ENCODE peak calls at places on chromosomes 1 and 21, in seven cellular contexts. D, O, X, N, Q, K and A are unnamed samples.

GRCh38 chr21:39630191-39630591 is 17.5 kb downstream of the B3GALT5 start:
- DNase-seq in D (no peak), Q (no peak), O (no peak), N (peak; percentile 92), K (no peak), X (no peak), A (peak; percentile 55)

GRCh38 chr21:24045775-24046215 is 1561.5 kb downstream of the MRPL39 start:
- DNase-seq in X (peak; percentile 6), N (peak; percentile 50), O (no peak), D (peak; percentile 69), K (no peak), Q (no peak), A (no peak)

GRCh38 chr1:236568285-236568894 is 35.9 kb downstream of the HEATR1 start:
- DNase-seq in Q (no peak), O (no peak), N (no peak), X (peak; percentile 5), D (no peak), K (no peak), A (no peak)

GRCh38 chr1:2381741-2382620 is 9.4 kb downstream of the MORN1 start:
- DNase-seq in K (peak; percentile 92), D (peak; percentile 89), Q (peak; percentile 67), N (peak; percentile 31), O (peak; percentile 92), X (peak; percentile 80), A (peak; percentile 100)

GRCh38 chr1:165383067-165383466 is 26.6 kb upstream of the LMX1A start:
- DNase-seq in N (peak; percentile 22), Q (no peak), D (peak; percentile 78), K (no peak), X (no peak), O (no peak), A (peak; percentile 82)

GRCh38 chr1:85047472-85048295 is 616 bp downstream of the MCOLN3 start:
- DNase-seq in D (no peak), O (peak; percentile 9), K (peak; percentile 75), Q (no peak), X (no peak), N (peak; percentile 9), A (peak; percentile 69)

GRCh38 chr1:159970932-159971342 is 16.9 kb upstream of the SLAMF9 start:
- DNase-seq in N (no peak), X (no peak), Q (no peak), K (no peak), O (no peak), D (no peak), A (no peak)

GRCh38 chr1:26274801-26275425 is 5.0 kb upstream of the SH3BGRL3 start:
- DNase-seq in N (no peak), Q (no peak), O (no peak), D (peak; percentile 57), X (no peak), K (no peak), A (peak; percentile 80)

GRCh38 chr1:233172201-233172600 is 123.3 kb downstream of the PCNX2 start:
- DNase-seq in N (no peak), D (no peak), X (peak; percentile 75), K (no peak), Q (no peak), O (no peak), A (no peak)

GRCh38 chr21:15732290-15732995 is 2.7 kb downstream of the USP25 start:
- DNase-seq in Q (no peak), X (peak; percentile 63), N (peak; percentile 81), O (no peak), D (no peak), K (no peak), A (no peak)

GRCh38 chr21:26080211-26080610 is 90.4 kb downstream of the APP start:
- DNase-seq in N (no peak), D (no peak), Q (no peak), X (no peak), K (no peak), O (no peak), A (no peak)

GRCh38 chr1:105872761-105873286 is 1183.7 kb upstream of the PRMT6 start:
- DNase-seq in K (no peak), Q (no peak), N (no peak), O (no peak), X (peak; percentile 25), D (no peak), A (no peak)

GRCh38 chr1:36508257-36508656 is 25.5 kb upstream of the CSF3R start:
- DNase-seq in N (no peak), D (no peak), Q (no peak), X (no peak), K (no peak), O (no peak), A (no peak)

GRCh38 chr1:181397841-181398240 is 85.5 kb upstream of the CACNA1E start:
- DNase-seq in Q (no peak), O (no peak), N (no peak), D (no peak), K (no peak), X (no peak), A (no peak)

GRCh38 chr1:1088036-1088800 is 14.1 kb upstream of the RNF223 start:
- DNase-seq in X (no peak), D (no peak), Q (no peak), N (no peak), K (peak; percentile 43), O (no peak), A (peak; percentile 83)

GRCh38 chr1:47188901-47189785 is 693 bp downstream of the PDZK1IP1 start:
- DNase-seq in K (peak; percentile 41), X (no peak), N (no peak), O (no peak), Q (no peak), D (no peak), A (no peak)

GRCh38 chr21:44550807-44551206 is 498 bp downstream of the KRTAP10-2 start:
- DNase-seq in O (no peak), X (no peak), K (peak; percentile 52), Q (no peak), D (peak; percentile 19), N (no peak), A (peak; percentile 10)

GRCh38 chr1:94237291-94238226 is at the start of gene ARHGAP29:
- DNase-seq in O (peak; percentile 79), N (peak; percentile 61), Q (peak; percentile 14), X (peak; percentile 87), K (peak; percentile 93), D (peak; percentile 92), A (peak; percentile 96)

GRCh38 chr1:204074274-204075115 is 1.6 kb downstream of the SOX13 start:
- DNase-seq in N (peak; percentile 38), K (peak; percentile 81), D (peak; percentile 84), Q (no peak), O (no peak), X (peak; percentile 75), A (peak; percentile 93)

GRCh38 chr1:12851779-12852178 is 3.3 kb upstream of the HNRNPCL1 start:
- DNase-seq in K (no peak), O (no peak), Q (no peak), N (no peak), D (no peak), X (no peak), A (no peak)

GRCh38 chr1:226617109-226617508 is 68.5 kb downstream of the STUM start:
- DNase-seq in K (no peak), X (no peak), Q (no peak), D (no peak), O (no peak), N (no peak), A (no peak)